ENCODE peak calls at places on chromosomes 7 and 10, in five cellular contexts. S is transverse colon, E is HCT116, Y is prostate gland, K is GM12878. H is an unnamed sample.

GRCh38 chr10:17504547-17505245 is 50.3 kb upstream of the ST8SIA6 start:
- DNase-seq in S (no peak), E (no peak), Y (no peak), K (no peak), H (no peak)

GRCh38 chr10:688621-689426 is 644 bp downstream of the DIP2C start:
- DNase-seq in S (peak; percentile 36), E (no peak), Y (peak; percentile 41), K (no peak), H (no peak)

GRCh38 chr10:60611291-60611747 is 167.0 kb upstream of the CDK1 start:
- DNase-seq in S (no peak), E (peak; percentile 55), Y (no peak), K (no peak), H (no peak)

GRCh38 chr7:96605045-96605716 is 104.5 kb downstream of the SEM1 start:
- DNase-seq in S (no peak), E (no peak), Y (no peak), K (no peak), H (no peak)

GRCh38 chr7:38863609-38864291 is 45.2 kb downstream of the VPS41 start:
- DNase-seq in S (no peak), E (peak; percentile 85), Y (peak; percentile 26), K (no peak), H (no peak)

GRCh38 chr10:73641272-73642060 is at the start of gene MYOZ1:
- DNase-seq in S (no peak), E (no peak), Y (no peak), K (no peak), H (no peak)

GRCh38 chr7:69633122-69633892 is 35.0 kb downstream of the AUTS2 start:
- DNase-seq in S (no peak), E (no peak), Y (no peak), K (no peak), H (no peak)

GRCh38 chr10:70923696-70924095 is 35.3 kb upstream of the PCBD1 start:
- DNase-seq in S (no peak), E (no peak), Y (no peak), K (no peak), H (no peak)

GRCh38 chr10:72340510-72340895 is 14.2 kb downstream of the DNAJB12 start:
- DNase-seq in S (peak; percentile 77), E (no peak), Y (no peak), K (no peak), H (no peak)

GRCh38 chr7:124751017-124751416 is 14.6 kb downstream of the GPR37 start:
- DNase-seq in S (no peak), E (no peak), Y (no peak), K (no peak), H (no peak)

GRCh38 chr7:142873281-142873784 is 12.2 kb downstream of the TRPV6 start:
- DNase-seq in S (no peak), E (peak; percentile 28), Y (no peak), K (no peak), H (peak; percentile 49)

GRCh38 chr10:32207544-32207943 is 139.4 kb downstream of the EPC1 start:
- DNase-seq in S (peak; percentile 73), E (peak; percentile 35), Y (peak; percentile 47), K (no peak), H (peak; percentile 61)

GRCh38 chr7:51029131-51029530 is 246.4 kb upstream of the GRB10 start:
- DNase-seq in S (no peak), E (no peak), Y (no peak), K (no peak), H (no peak)

GRCh38 chr10:100654835-100655759 is 90.3 kb upstream of the PAX2 start:
- DNase-seq in S (no peak), E (no peak), Y (no peak), K (no peak), H (no peak)

GRCh38 chr7:124764071-124764846 is 1.3 kb downstream of the GPR37 start:
- DNase-seq in S (no peak), E (no peak), Y (no peak), K (no peak), H (no peak)

GRCh38 chr7:134101716-134102115 is 25.4 kb upstream of the LRGUK start:
- DNase-seq in S (no peak), E (no peak), Y (no peak), K (no peak), H (no peak)

GRCh38 chr7:140403878-140404564 is at the start of gene RAB19:
- DNase-seq in S (peak; percentile 75), E (peak; percentile 16), Y (peak; percentile 51), K (no peak), H (peak; percentile 59)

GRCh38 chr7:24381919-24382505 is 98.0 kb downstream of the NPY start:
- DNase-seq in S (no peak), E (peak; percentile 10), Y (no peak), K (no peak), H (no peak)

GRCh38 chr7:18399624-18400235 is 95.8 kb upstream of the HDAC9 start:
- DNase-seq in S (no peak), E (no peak), Y (no peak), K (no peak), H (no peak)

GRCh38 chr7:94949532-94949931 is 42.1 kb downstream of the PPP1R9A start:
- DNase-seq in S (no peak), E (no peak), Y (no peak), K (no peak), H (no peak)

GRCh38 chr10:125633517-125633999 is 49.4 kb downstream of the TEX36 start:
- DNase-seq in S (no peak), E (peak; percentile 8), Y (peak; percentile 83), K (no peak), H (no peak)

DNA sequence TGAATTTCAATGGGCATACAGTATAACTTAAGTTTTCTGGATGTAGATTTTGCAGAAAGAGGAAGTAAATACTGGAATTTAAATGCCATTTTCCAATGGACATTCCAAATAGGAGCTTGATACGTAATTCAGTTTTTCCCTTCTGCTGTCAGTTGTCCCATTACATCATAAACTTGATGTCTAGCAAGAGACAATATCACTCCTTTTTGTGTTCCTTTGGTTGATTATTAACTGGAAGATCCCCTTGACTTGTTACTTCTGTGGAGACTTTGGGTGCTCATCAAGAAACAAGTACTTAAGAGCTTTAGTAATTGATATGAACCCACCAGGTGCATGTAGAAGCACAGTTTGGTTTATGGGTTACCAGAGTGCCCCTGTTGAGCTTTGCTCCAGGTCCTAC is 116.1 kb downstream of the ST7 start:
- DNase-seq in S (no peak), E (no peak), Y (no peak), K (peak; percentile 35), H (no peak)
- H3K4me1 ChIP-seq in S (peaks cover 8% of the 10 kb centered on the region), E (no peaks in the 10 kb centered on the region), Y (no peaks in the 10 kb centered on the region), K (peaks cover 18% of the 10 kb centered on the region), H (no peaks in the 10 kb centered on the region)

DNA sequence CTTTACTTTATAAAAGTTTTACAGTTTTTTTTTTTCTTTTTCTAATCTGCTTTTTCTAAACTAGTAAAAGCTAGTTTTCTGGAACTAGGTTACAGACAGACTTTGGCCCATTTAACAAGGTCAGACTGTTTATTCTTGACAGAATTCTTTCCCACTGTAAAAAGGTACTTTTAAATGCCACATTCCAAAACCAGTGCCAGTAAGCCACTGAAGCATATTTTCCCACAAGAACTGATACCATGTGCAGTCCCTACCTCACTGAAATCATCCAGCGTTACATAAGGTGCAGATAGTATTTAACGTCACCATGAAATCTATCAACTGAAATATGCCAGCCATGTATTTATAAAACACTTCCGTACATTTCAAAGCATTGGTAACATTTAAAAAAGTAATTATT is 121.6 kb downstream of the CDK6 start:
- DNase-seq in S (no peak), E (no peak), Y (no peak), K (no peak), H (no peak)
- TF ChIP-seq POLR2AphosphoS5 in S (no peak), E (no peak), Y (peak; percentile 8), K (no peak), H (no peak)

DNA sequence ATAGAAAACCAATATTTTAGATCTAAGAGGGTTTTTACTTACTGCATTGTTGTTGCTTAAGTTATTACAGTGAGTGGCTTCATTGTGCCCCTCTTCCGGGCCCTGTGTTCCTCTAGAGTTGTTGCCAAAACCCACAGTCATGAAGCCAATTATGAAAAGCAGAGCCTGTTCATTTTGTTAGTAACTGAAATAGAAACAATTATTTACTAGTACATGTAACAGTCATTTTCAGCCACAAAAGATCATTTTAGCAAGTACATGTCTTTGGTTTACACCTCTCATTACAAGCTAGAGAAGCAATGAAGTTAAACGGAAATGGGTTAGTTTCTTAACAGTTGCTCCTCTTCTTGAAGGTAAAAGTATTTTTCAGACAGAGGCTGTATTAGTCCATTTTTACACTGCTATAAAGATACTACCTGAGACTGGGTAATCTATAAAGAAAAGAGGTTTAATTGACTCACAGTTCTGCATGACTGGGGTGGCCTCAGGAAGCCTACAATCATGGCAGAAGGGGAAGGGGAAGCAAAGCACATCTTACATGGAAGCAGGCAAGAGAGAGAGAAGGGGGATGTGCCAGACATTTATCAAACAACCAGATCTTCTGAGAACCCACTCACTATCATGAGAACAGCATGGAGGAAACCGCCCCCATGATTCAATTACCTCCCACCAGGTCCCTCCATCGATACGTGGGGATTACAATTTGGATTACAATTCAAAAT is 380.5 kb downstream of the SFMBT2 start:
- DNase-seq in S (no peak), E (no peak), Y (no peak), K (no peak), H (no peak)
- H3K4me1 ChIP-seq in S (no peaks in the 10 kb centered on the region), E (no peaks in the 10 kb centered on the region), Y (no peaks in the 10 kb centered on the region), K (no peaks in the 10 kb centered on the region), H (no peaks in the 10 kb centered on the region)

GRCh38 chr7:41996381-41997035 is 240.5 kb downstream of the GLI3 start:
- DNase-seq in S (no peak), E (no peak), Y (no peak), K (no peak), H (no peak)
- TF ChIP-seq POLR2AphosphoS5 in S (no peak), E (no peak), Y (no peak), K (no peak), H (no peak)